ENCODE peak calls at places on chromosomes 1 and 21, in four cellular contexts. F is A673, Y is lower leg skin, V is dorsolateral prefrontal cortex. D is an unnamed sample.
A peak's percentile ranks its signal among the peaks of the same experiment; 100 is the strongest.

GRCh38 chr1:2473198-2473597 is 2.9 kb upstream of the PLCH2 start:
- DNase-seq in Y (no peak), F (no peak), V (no peak), D (no peak)

GRCh38 chr1:9455487-9456237 is 83.6 kb upstream of the SLC25A33 start:
- DNase-seq in Y (no peak), V (peak; percentile 69), F (peak; percentile 73), D (no peak)

GRCh38 chr21:38839683-38840286 is 34.1 kb downstream of the ETS2 start:
- DNase-seq in F (no peak), V (no peak), Y (no peak), D (peak; percentile 42)

GRCh38 chr1:43238991-43239469 is 30.8 kb upstream of the TMEM125 start:
- DNase-seq in V (no peak), F (no peak), Y (peak; percentile 79), D (no peak)

GRCh38 chr21:38219049-38219628 is 37.7 kb upstream of the KCNJ15 start:
- DNase-seq in F (peak; percentile 76), Y (peak; percentile 93), V (no peak), D (peak; percentile 36)

GRCh38 chr1:213055087-213055591 is 4.1 kb downstream of the RPS6KC1 start:
- DNase-seq in V (no peak), Y (no peak), F (no peak), D (no peak)

GRCh38 chr1:238606896-238607295 is 716.2 kb upstream of the ZP4 start:
- DNase-seq in F (peak; percentile 43), V (no peak), Y (no peak), D (no peak)

GRCh38 chr1:242205622-242206489 is 207.0 kb upstream of the MAP1LC3C start:
- DNase-seq in F (peak; percentile 0), V (peak; percentile 60), Y (no peak), D (no peak)

GRCh38 chr1:101081496-101082282 is 56.1 kb upstream of the DPH5 start:
- DNase-seq in V (no peak), Y (no peak), F (no peak), D (no peak)

GRCh38 chr1:168767885-168768584 is 39.0 kb upstream of the DPT start:
- DNase-seq in V (no peak), Y (no peak), F (no peak), D (no peak)

GRCh38 chr1:30513396-30514136 is 209.8 kb downstream of the MATN1 start:
- DNase-seq in F (no peak), V (no peak), Y (peak; percentile 72), D (no peak)

GRCh38 chr21:45957986-45958610 is 23.5 kb upstream of the COL6A1 start:
- DNase-seq in Y (peak; percentile 93), V (no peak), F (no peak), D (peak; percentile 71)

GRCh38 chr1:117890452-117890851 is 39.0 kb downstream of the GDAP2 start:
- DNase-seq in F (no peak), V (no peak), Y (no peak), D (no peak)

GRCh38 chr1:56584910-56585528 is 5.7 kb upstream of the PLPP3 start:
- DNase-seq in F (peak; percentile 65), V (peak; percentile 37), Y (no peak), D (peak; percentile 53)

GRCh38 chr21:46412521-46413364 is 45.9 kb upstream of the DIP2A start:
- DNase-seq in Y (no peak), F (no peak), V (no peak), D (no peak)

GRCh38 chr1:8345621-8346415 is 27.9 kb downstream of the SLC45A1 start:
- DNase-seq in F (no peak), Y (no peak), V (no peak), D (no peak)

GRCh38 chr1:55947446-55947845 is 631.9 kb downstream of the PLPP3 start:
- DNase-seq in V (no peak), Y (no peak), F (peak; percentile 1), D (no peak)

GRCh38 chr1:168879906-168880734 is 151.1 kb upstream of the DPT start:
- DNase-seq in Y (no peak), F (no peak), V (no peak), D (no peak)

GRCh38 chr21:34129971-34130597 is 56.7 kb downstream of the MRPS6 start:
- DNase-seq in F (peak; percentile 75), Y (no peak), V (no peak), D (no peak)

GRCh38 chr1:30572192-30572591 is 151.2 kb downstream of the MATN1 start:
- DNase-seq in F (no peak), Y (no peak), V (no peak), D (no peak)

GRCh38 chr1:119652587-119652986 is 4.5 kb upstream of the ZNF697 start:
- DNase-seq in Y (no peak), V (no peak), F (no peak), D (no peak)

GRCh38 chr1:225733254-225733653 is 44.4 kb upstream of the SRP9 start:
- DNase-seq in V (no peak), Y (no peak), F (peak; percentile 24), D (no peak)

GRCh38 chr1:185151215-185151614 is 5.5 kb downstream of the TRMT1L start:
- DNase-seq in V (no peak), Y (no peak), F (no peak), D (no peak)

GRCh38 chr1:201076036-201076435 is 36.2 kb downstream of the CACNA1S start:
- DNase-seq in Y (no peak), V (no peak), F (no peak), D (no peak)

GRCh38 chr1:118716775-118717174 is 271.4 kb downstream of the TBX15 start:
- DNase-seq in V (no peak), Y (no peak), F (no peak), D (no peak)

GRCh38 chr1:236534164-236534651 is 10.4 kb downstream of the LGALS8 start:
- DNase-seq in F (no peak), Y (no peak), V (no peak), D (no peak)

GRCh38 chr21:36699026-36699545 is at the start of gene SIM2:
- DNase-seq in Y (no peak), F (peak; percentile 64), V (no peak), D (no peak)

GRCh38 chr21:35378881-35379280 is 329.8 kb upstream of the RUNX1 start:
- DNase-seq in V (no peak), F (no peak), Y (no peak), D (no peak)

GRCh38 chr1:244354810-244355278 is 96.9 kb downstream of the ADSS2 start:
- DNase-seq in V (no peak), Y (peak; percentile 57), F (no peak), D (no peak)

GRCh38 chr21:36260030-36260787 is 59.8 kb upstream of the MORC3 start:
- DNase-seq in V (peak; percentile 21), Y (no peak), F (peak; percentile 77), D (peak; percentile 22)

GRCh38 chr1:42328047-42328625 is 6.9 kb downstream of the FOXJ3 start:
- DNase-seq in V (no peak), Y (no peak), F (no peak), D (no peak)

GRCh38 chr1:239912471-239912870 is 179.2 kb upstream of the FMN2 start:
- DNase-seq in F (no peak), Y (no peak), V (peak; percentile 59), D (no peak)

GRCh38 chr1:203095061-203095690 is 9.4 kb upstream of the MYOG start:
- DNase-seq in Y (no peak), F (no peak), V (no peak), D (no peak)
- TF ChIP-seq CTCF in Y (no peak), F (no peak), V (no peak), D (no peak)

GRCh38 chr1:22658385-22659163 is 5.5 kb downstream of the C1QB start:
- DNase-seq in F (no peak), V (no peak), Y (no peak), D (no peak)
- TF ChIP-seq CTCF in F (peak; percentile 25), V (no peak), Y (no peak), D (no peak)

GRCh38 chr1:58155418-58156123 is 391.0 kb downstream of the OMA1 start:
- DNase-seq in Y (no peak), F (peak; percentile 65), V (peak; percentile 10), D (no peak)
- TF ChIP-seq CTCF in Y (no peak), F (peak; percentile 86), V (peak; percentile 44), D (peak; percentile 26)

GRCh38 chr1:180632326-180633088 is 685 bp downstream of the XPR1 start:
- DNase-seq in F (peak; percentile 32), V (no peak), Y (peak; percentile 91), D (no peak)
- TF ChIP-seq CTCF in F (peak; percentile 29), V (no peak), Y (no peak), D (peak; percentile 23)

GRCh38 chr1:192445243-192445642 is 128.5 kb downstream of the RGS21 start:
- DNase-seq in F (no peak), Y (no peak), V (no peak), D (no peak)

GRCh38 chr1:192442736-192443135 is 125.9 kb downstream of the RGS21 start:
- DNase-seq in Y (no peak), F (no peak), V (no peak), D (no peak)

GRCh38 chr1:192448026-192448578 is 127.5 kb upstream of the RGS1 start:
- DNase-seq in F (no peak), V (no peak), Y (no peak), D (no peak)

GRCh38 chr1:192443616-192444015 is 126.8 kb downstream of the RGS21 start:
- DNase-seq in F (no peak), Y (no peak), V (no peak), D (no peak)

GRCh38 chr1:192445849-192446489 is 129.2 kb downstream of the RGS21 start:
- DNase-seq in F (peak; percentile 77), Y (no peak), V (peak; percentile 61), D (peak; percentile 23)
- TF ChIP-seq CTCF in F (peak; percentile 84), Y (peak; percentile 51), V (peak; percentile 89), D (peak; percentile 67)

DNA sequence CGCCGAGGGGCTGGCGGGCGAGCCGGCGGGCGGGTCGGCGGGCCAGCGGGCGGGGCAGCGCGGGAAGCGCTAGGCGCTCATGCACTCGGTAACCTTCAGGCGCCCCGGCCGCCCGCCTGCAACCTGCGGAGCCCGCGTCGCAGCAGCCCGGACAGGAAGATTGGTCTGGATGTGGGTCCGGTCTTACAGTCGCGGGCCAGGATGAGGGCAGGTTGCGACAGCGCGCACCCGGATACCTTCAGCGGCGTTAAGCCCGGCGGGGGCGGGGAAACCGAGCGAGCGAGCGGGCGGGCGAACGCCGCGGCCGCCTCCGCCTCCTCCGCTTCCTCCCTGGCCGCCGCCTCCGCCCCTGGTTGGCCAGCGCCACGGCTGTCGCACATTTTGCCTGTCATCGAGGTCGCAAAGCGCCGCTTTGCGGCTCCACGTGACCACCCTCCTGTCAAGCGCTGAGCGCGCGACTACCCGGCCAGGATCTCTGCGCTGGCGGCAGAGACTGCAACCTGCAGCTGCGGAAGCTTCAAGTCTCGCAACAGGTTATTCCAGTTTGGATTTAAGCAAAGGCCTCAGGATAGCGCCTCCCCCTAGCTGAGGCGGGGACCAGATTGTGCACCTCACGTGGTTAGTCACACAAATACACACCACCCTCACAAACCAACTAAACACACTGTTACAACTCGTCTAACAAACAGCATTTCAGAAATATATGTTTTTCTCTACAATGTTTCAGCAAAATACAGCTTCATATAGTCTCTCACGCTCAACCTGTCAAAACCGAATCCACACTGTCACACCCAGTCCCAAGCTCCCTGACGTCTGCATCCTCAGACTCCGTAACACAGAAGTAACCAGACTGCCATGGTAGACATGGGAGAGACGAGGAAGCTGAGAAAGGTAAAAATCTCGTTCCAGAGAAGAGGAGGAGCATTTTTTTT is at the start of gene FAF1:
- DNase-seq in F (peak; percentile 99), V (peak; percentile 95), Y (peak; percentile 99), D (peak; percentile 80)
- TF ChIP-seq CTCF in F (peak; percentile 38), V (peak; percentile 57), Y (peak; percentile 24), D (no peak)